ENCODE peak calls at places on chromosome 2, in six cellular contexts. One of them, this sample, is unnamed.

GRCh38 chr2:188975497-188976102 is 1.4 kb downstream of the COL3A1 start:
- DNase-seq in globus pallidus: no peak
- DNase-seq in activated T-cell treated with anti-CD3 and anti-CD28 coated beads, Interleukin-2, amount 50 U/mL, for 72 hours: no peak
- DNase-seq in RKO: no peak
- DNase-seq in cerebellar cortex: peak
- DNase-seq in NCI-H524: no peak
- DNase-seq in this sample: peak

GRCh38 chr2:36737131-36737750 is 40.7 kb downstream of the VIT start:
- DNase-seq in NCI-H524: no peak
- DNase-seq in globus pallidus: no peak
- DNase-seq in activated T-cell treated with anti-CD3 and anti-CD28 coated beads, Interleukin-2, amount 50 U/mL, for 72 hours: no peak
- DNase-seq in cerebellar cortex: no peak
- DNase-seq in RKO: no peak
- DNase-seq in this sample: no peak

GRCh38 chr2:132478669-132479068 is 62.1 kb downstream of the GPR39 start:
- DNase-seq in RKO: no peak
- DNase-seq in cerebellar cortex: no peak
- DNase-seq in NCI-H524: no peak
- DNase-seq in globus pallidus: no peak
- DNase-seq in activated T-cell treated with anti-CD3 and anti-CD28 coated beads, Interleukin-2, amount 50 U/mL, for 72 hours: no peak
- DNase-seq in this sample: no peak

GRCh38 chr2:171317492-171318125 is 116.2 kb downstream of the METTL8 start:
- DNase-seq in activated T-cell treated with anti-CD3 and anti-CD28 coated beads, Interleukin-2, amount 50 U/mL, for 72 hours: peak
- DNase-seq in cerebellar cortex: peak
- DNase-seq in RKO: no peak
- DNase-seq in NCI-H524: peak
- DNase-seq in globus pallidus: no peak
- DNase-seq in this sample: no peak

GRCh38 chr2:109330056-109330455 is 201.1 kb downstream of the SH3RF3 start:
- DNase-seq in NCI-H524: no peak
- DNase-seq in RKO: no peak
- DNase-seq in cerebellar cortex: no peak
- DNase-seq in activated T-cell treated with anti-CD3 and anti-CD28 coated beads, Interleukin-2, amount 50 U/mL, for 72 hours: no peak
- DNase-seq in globus pallidus: no peak
- DNase-seq in this sample: no peak

GRCh38 chr2:190443778-190444481 is 35.8 kb downstream of the MFSD6 start:
- DNase-seq in cerebellar cortex: no peak
- DNase-seq in globus pallidus: peak
- DNase-seq in RKO: no peak
- DNase-seq in activated T-cell treated with anti-CD3 and anti-CD28 coated beads, Interleukin-2, amount 50 U/mL, for 72 hours: no peak
- DNase-seq in NCI-H524: no peak
- DNase-seq in this sample: peak

GRCh38 chr2:60413069-60413818 is 140.2 kb downstream of the BCL11A start:
- DNase-seq in cerebellar cortex: no peak
- DNase-seq in RKO: no peak
- DNase-seq in activated T-cell treated with anti-CD3 and anti-CD28 coated beads, Interleukin-2, amount 50 U/mL, for 72 hours: no peak
- DNase-seq in NCI-H524: peak
- DNase-seq in globus pallidus: no peak
- DNase-seq in this sample: no peak

GRCh38 chr2:64491426-64491825 is 32.7 kb upstream of the AFTPH start:
- DNase-seq in RKO: no peak
- DNase-seq in cerebellar cortex: no peak
- DNase-seq in NCI-H524: no peak
- DNase-seq in activated T-cell treated with anti-CD3 and anti-CD28 coated beads, Interleukin-2, amount 50 U/mL, for 72 hours: no peak
- DNase-seq in globus pallidus: no peak
- DNase-seq in this sample: no peak

GRCh38 chr2:182038579-182038978 is 52.9 kb downstream of the PPP1R1C start:
- DNase-seq in activated T-cell treated with anti-CD3 and anti-CD28 coated beads, Interleukin-2, amount 50 U/mL, for 72 hours: no peak
- DNase-seq in globus pallidus: no peak
- DNase-seq in NCI-H524: no peak
- DNase-seq in RKO: peak
- DNase-seq in cerebellar cortex: no peak
- DNase-seq in this sample: no peak

GRCh38 chr2:37619230-37619956 is 52.0 kb downstream of the CDC42EP3 start:
- DNase-seq in RKO: no peak
- DNase-seq in globus pallidus: no peak
- DNase-seq in cerebellar cortex: no peak
- DNase-seq in NCI-H524: no peak
- DNase-seq in activated T-cell treated with anti-CD3 and anti-CD28 coated beads, Interleukin-2, amount 50 U/mL, for 72 hours: no peak
- DNase-seq in this sample: no peak

GRCh38 chr2:866009-866680 is 84.5 kb upstream of the SNTG2 start:
- DNase-seq in NCI-H524: no peak
- DNase-seq in cerebellar cortex: no peak
- DNase-seq in activated T-cell treated with anti-CD3 and anti-CD28 coated beads, Interleukin-2, amount 50 U/mL, for 72 hours: no peak
- DNase-seq in RKO: no peak
- DNase-seq in globus pallidus: no peak
- DNase-seq in this sample: no peak

GRCh38 chr2:225282858-225283693 is 116.4 kb upstream of the NYAP2 start:
- DNase-seq in activated T-cell treated with anti-CD3 and anti-CD28 coated beads, Interleukin-2, amount 50 U/mL, for 72 hours: peak
- DNase-seq in RKO: peak
- DNase-seq in cerebellar cortex: peak
- DNase-seq in NCI-H524: peak
- DNase-seq in globus pallidus: peak
- DNase-seq in this sample: peak

GRCh38 chr2:218999881-219000568 is 6.8 kb upstream of the CRYBA2 start:
- DNase-seq in NCI-H524: peak
- DNase-seq in cerebellar cortex: no peak
- DNase-seq in RKO: no peak
- DNase-seq in activated T-cell treated with anti-CD3 and anti-CD28 coated beads, Interleukin-2, amount 50 U/mL, for 72 hours: no peak
- DNase-seq in globus pallidus: no peak
- DNase-seq in this sample: no peak

GRCh38 chr2:24831736-24832421 is 38.7 kb downstream of the CENPO start:
- DNase-seq in RKO: no peak
- DNase-seq in NCI-H524: peak
- DNase-seq in cerebellar cortex: no peak
- DNase-seq in globus pallidus: peak
- DNase-seq in activated T-cell treated with anti-CD3 and anti-CD28 coated beads, Interleukin-2, amount 50 U/mL, for 72 hours: no peak
- DNase-seq in this sample: no peak

GRCh38 chr2:221816566-221816965 is 244.5 kb upstream of the EPHA4 start:
- DNase-seq in cerebellar cortex: no peak
- DNase-seq in RKO: no peak
- DNase-seq in activated T-cell treated with anti-CD3 and anti-CD28 coated beads, Interleukin-2, amount 50 U/mL, for 72 hours: no peak
- DNase-seq in NCI-H524: no peak
- DNase-seq in globus pallidus: no peak
- DNase-seq in this sample: no peak

GRCh38 chr2:75491129-75491753 is 69.5 kb downstream of the EVA1A start:
- DNase-seq in activated T-cell treated with anti-CD3 and anti-CD28 coated beads, Interleukin-2, amount 50 U/mL, for 72 hours: no peak
- DNase-seq in cerebellar cortex: no peak
- DNase-seq in RKO: no peak
- DNase-seq in globus pallidus: no peak
- DNase-seq in NCI-H524: no peak
- DNase-seq in this sample: peak

GRCh38 chr2:120791243-120791960 is 55.7 kb downstream of the GLI2 start:
- DNase-seq in RKO: no peak
- DNase-seq in NCI-H524: no peak
- DNase-seq in globus pallidus: no peak
- DNase-seq in cerebellar cortex: no peak
- DNase-seq in activated T-cell treated with anti-CD3 and anti-CD28 coated beads, Interleukin-2, amount 50 U/mL, for 72 hours: no peak
- DNase-seq in this sample: no peak

GRCh38 chr2:161096336-161096735 is 63.9 kb upstream of the TANK start:
- DNase-seq in NCI-H524: no peak
- DNase-seq in RKO: no peak
- DNase-seq in cerebellar cortex: no peak
- DNase-seq in globus pallidus: peak
- DNase-seq in activated T-cell treated with anti-CD3 and anti-CD28 coated beads, Interleukin-2, amount 50 U/mL, for 72 hours: no peak
- DNase-seq in this sample: peak

GRCh38 chr2:195613922-195614321 is 43.1 kb upstream of the SLC39A10 start:
- DNase-seq in cerebellar cortex: no peak
- DNase-seq in globus pallidus: no peak
- DNase-seq in RKO: peak
- DNase-seq in NCI-H524: no peak
- DNase-seq in activated T-cell treated with anti-CD3 and anti-CD28 coated beads, Interleukin-2, amount 50 U/mL, for 72 hours: no peak
- DNase-seq in this sample: peak

GRCh38 chr2:178860551-178860950 is 53.3 kb upstream of the TTN start:
- DNase-seq in cerebellar cortex: peak
- DNase-seq in activated T-cell treated with anti-CD3 and anti-CD28 coated beads, Interleukin-2, amount 50 U/mL, for 72 hours: no peak
- DNase-seq in RKO: no peak
- DNase-seq in globus pallidus: peak
- DNase-seq in NCI-H524: no peak
- DNase-seq in this sample: no peak

GRCh38 chr2:145228506-145228905 is 708.6 kb upstream of the ZEB2 start:
- DNase-seq in globus pallidus: no peak
- DNase-seq in RKO: no peak
- DNase-seq in NCI-H524: no peak
- DNase-seq in activated T-cell treated with anti-CD3 and anti-CD28 coated beads, Interleukin-2, amount 50 U/mL, for 72 hours: no peak
- DNase-seq in cerebellar cortex: no peak
- DNase-seq in this sample: no peak

GRCh38 chr2:134818321-134818720 is 20.1 kb upstream of the ACMSD start:
- DNase-seq in cerebellar cortex: no peak
- DNase-seq in globus pallidus: no peak
- DNase-seq in activated T-cell treated with anti-CD3 and anti-CD28 coated beads, Interleukin-2, amount 50 U/mL, for 72 hours: no peak
- DNase-seq in NCI-H524: no peak
- DNase-seq in RKO: peak
- DNase-seq in this sample: no peak

GRCh38 chr2:158799181-158799580 is 4.1 kb downstream of the DAPL1 start:
- DNase-seq in RKO: no peak
- DNase-seq in cerebellar cortex: no peak
- DNase-seq in NCI-H524: no peak
- DNase-seq in globus pallidus: no peak
- DNase-seq in activated T-cell treated with anti-CD3 and anti-CD28 coated beads, Interleukin-2, amount 50 U/mL, for 72 hours: no peak
- DNase-seq in this sample: no peak

GRCh38 chr2:47696478-47696831 is 86.5 kb upstream of the MSH6 start:
- DNase-seq in NCI-H524: no peak
- DNase-seq in activated T-cell treated with anti-CD3 and anti-CD28 coated beads, Interleukin-2, amount 50 U/mL, for 72 hours: no peak
- DNase-seq in globus pallidus: no peak
- DNase-seq in cerebellar cortex: no peak
- DNase-seq in RKO: no peak
- DNase-seq in this sample: no peak

GRCh38 chr2:237474511-237474911 is 12.5 kb upstream of the MLPH start:
- DNase-seq in NCI-H524: no peak
- DNase-seq in RKO: no peak
- DNase-seq in cerebellar cortex: no peak
- DNase-seq in globus pallidus: no peak
- DNase-seq in activated T-cell treated with anti-CD3 and anti-CD28 coated beads, Interleukin-2, amount 50 U/mL, for 72 hours: no peak
- DNase-seq in this sample: no peak

GRCh38 chr2:216692636-216693413 is 2.5 kb downstream of the IGFBP5 start:
- DNase-seq in globus pallidus: no peak
- DNase-seq in cerebellar cortex: peak
- DNase-seq in activated T-cell treated with anti-CD3 and anti-CD28 coated beads, Interleukin-2, amount 50 U/mL, for 72 hours: peak
- DNase-seq in RKO: peak
- DNase-seq in NCI-H524: peak
- DNase-seq in this sample: no peak

GRCh38 chr2:113175101-113175628 is 1.4 kb downstream of the PSD4 start:
- DNase-seq in activated T-cell treated with anti-CD3 and anti-CD28 coated beads, Interleukin-2, amount 50 U/mL, for 72 hours: peak
- DNase-seq in cerebellar cortex: no peak
- DNase-seq in RKO: no peak
- DNase-seq in NCI-H524: no peak
- DNase-seq in globus pallidus: no peak
- DNase-seq in this sample: no peak

GRCh38 chr2:112481528-112482228 is at the start of gene TTL:
- DNase-seq in activated T-cell treated with anti-CD3 and anti-CD28 coated beads, Interleukin-2, amount 50 U/mL, for 72 hours: peak
- DNase-seq in RKO: peak
- DNase-seq in cerebellar cortex: peak
- DNase-seq in globus pallidus: peak
- DNase-seq in NCI-H524: peak
- DNase-seq in this sample: no peak

This sample was measured in fibroblast of the conjunctiva.